ENCODE peak calls at places on chromosomes 11 and 22, in four cellular contexts. W is hepatocyte, Z is GM23338, D is GM23248. M is an unnamed sample.

GRCh38 chr11:118748056-118748455 is 42.9 kb downstream of the DDX6 start:
- DNase-seq in D (no peak), W (peak; percentile 12), Z (no peak), M (no peak)

GRCh38 chr11:47905358-47906059 is 57.4 kb upstream of the NUP160 start:
- DNase-seq in D (no peak), Z (peak; percentile 2), W (no peak), M (no peak)

GRCh38 chr22:34814260-34814659 is 251.7 kb upstream of the ISX start:
- DNase-seq in D (no peak), Z (no peak), W (peak; percentile 21), M (no peak)

GRCh38 chr11:126596474-126596873 is 241.0 kb downstream of the ST3GAL4 start:
- DNase-seq in Z (no peak), D (no peak), W (no peak), M (no peak)

GRCh38 chr11:124481365-124482323 is 36.1 kb upstream of the OR8B8 start:
- DNase-seq in D (peak; percentile 66), Z (peak; percentile 65), W (peak; percentile 62), M (peak; percentile 4)

GRCh38 chr11:128116447-128117240 is 470.7 kb downstream of the ETS1 start:
- DNase-seq in Z (no peak), W (no peak), D (peak; percentile 23), M (no peak)

GRCh38 chr22:47022475-47022874 is 260.0 kb downstream of the TBC1D22A start:
- DNase-seq in Z (no peak), W (no peak), D (no peak), M (no peak)

GRCh38 chr11:16738949-16739262 is 459 bp downstream of the C11orf58 start:
- DNase-seq in Z (no peak), W (no peak), D (no peak), M (no peak)

GRCh38 chr11:117457031-117457785 is 129.6 kb downstream of the CEP164 start:
- DNase-seq in D (no peak), W (no peak), Z (no peak), M (no peak)

GRCh38 chr22:22144858-22145257 is 99.7 kb upstream of the VPREB1 start:
- DNase-seq in W (no peak), D (peak; percentile 11), Z (peak; percentile 36), M (no peak)

GRCh38 chr11:45698777-45699497 is 33.5 kb upstream of the CHST1 start:
- DNase-seq in D (no peak), Z (no peak), W (no peak), M (no peak)

GRCh38 chr11:47184711-47185304 is 1.4 kb downstream of the PACSIN3 start:
- DNase-seq in Z (peak; percentile 17), W (peak; percentile 70), D (no peak), M (peak; percentile 30)

GRCh38 chr11:115298613-115299012 is 205.6 kb downstream of the CADM1 start:
- DNase-seq in Z (no peak), W (no peak), D (no peak), M (no peak)

GRCh38 chr11:75760710-75761493 is 7.7 kb upstream of the DGAT2 start:
- DNase-seq in W (no peak), Z (no peak), D (peak; percentile 91), M (no peak)

GRCh38 chr22:31229402-31230140 is 17.5 kb downstream of the LIMK2 start:
- DNase-seq in W (no peak), D (peak; percentile 51), Z (peak; percentile 18), M (peak; percentile 46)

GRCh38 chr11:67027943-67028542 is 5.1 kb downstream of the SYT12 start:
- DNase-seq in W (no peak), D (no peak), Z (no peak), M (no peak)

GRCh38 chr11:72833083-72833733 is 19.0 kb downstream of the ATG16L2 start:
- DNase-seq in Z (no peak), D (no peak), W (no peak), M (no peak)

GRCh38 chr11:623999-624704 is 603 bp downstream of the CDHR5 start:
- DNase-seq in W (peak; percentile 82), D (peak; percentile 60), Z (no peak), M (no peak)

GRCh38 chr22:23786752-23787599 is at the start of gene SMARCB1:
- DNase-seq in Z (peak; percentile 97), W (peak; percentile 96), D (peak; percentile 99), M (peak; percentile 98)

GRCh38 chr11:10326080-10326964 is 21.4 kb downstream of the ADM start:
- DNase-seq in Z (no peak), D (peak; percentile 43), W (peak; percentile 79), M (no peak)

GRCh38 chr22:43343262-43343988 is at the start of gene SCUBE1:
- DNase-seq in Z (peak; percentile 89), W (peak; percentile 86), D (peak; percentile 65), M (peak; percentile 95)

GRCh38 chr11:59783632-59784090 is 26.9 kb downstream of the MRPL16 start:
- DNase-seq in Z (no peak), W (no peak), D (no peak), M (no peak)

GRCh38 chr11:93843906-93844305 is 6.5 kb downstream of the VSTM5 start:
- DNase-seq in Z (no peak), D (no peak), W (no peak), M (no peak)

GRCh38 chr22:35950262-35950661 is 78.4 kb downstream of the RBFOX2 start:
- DNase-seq in W (no peak), D (no peak), Z (peak; percentile 48), M (no peak)

GRCh38 chr11:45906096-45906682 is 882 bp downstream of the FREY1 start:
- DNase-seq in Z (no peak), W (no peak), D (no peak), M (no peak)

GRCh38 chr11:36376888-36377758 is 81.0 kb downstream of the PRR5L start:
- DNase-seq in W (peak; percentile 55), D (peak; percentile 81), Z (peak; percentile 87), M (peak; percentile 79)

GRCh38 chr11:36374726-36375125 is 78.6 kb downstream of the PRR5L start:
- DNase-seq in Z (no peak), D (no peak), W (no peak), M (no peak)

GRCh38 chr11:36375348-36376314 is 79.5 kb downstream of the PRR5L start:
- DNase-seq in D (peak; percentile 41), W (no peak), Z (peak; percentile 66), M (peak; percentile 19)

GRCh38 chr11:36377759-36378553 is 81.9 kb downstream of the PRR5L start:
- DNase-seq in Z (no peak), D (no peak), W (no peak), M (no peak)

GRCh38 chr11:36376315-36376887 is 80.3 kb downstream of the PRR5L start:
- DNase-seq in Z (peak; percentile 75), D (peak; percentile 60), W (peak; percentile 38), M (peak; percentile 49)
- TF ChIP-seq EZH2phosphoT487 in Z (no peak), D (no peak), W (no peak), M (no peak)

GRCh38 chr11:131408011-131408640 is 37.7 kb downstream of the NTM start:
- DNase-seq in Z (peak; percentile 71), D (peak; percentile 76), W (peak; percentile 70), M (peak; percentile 45)
- TF ChIP-seq EZH2phosphoT487 in Z (no peak), D (no peak), W (no peak), M (no peak)

DNA sequence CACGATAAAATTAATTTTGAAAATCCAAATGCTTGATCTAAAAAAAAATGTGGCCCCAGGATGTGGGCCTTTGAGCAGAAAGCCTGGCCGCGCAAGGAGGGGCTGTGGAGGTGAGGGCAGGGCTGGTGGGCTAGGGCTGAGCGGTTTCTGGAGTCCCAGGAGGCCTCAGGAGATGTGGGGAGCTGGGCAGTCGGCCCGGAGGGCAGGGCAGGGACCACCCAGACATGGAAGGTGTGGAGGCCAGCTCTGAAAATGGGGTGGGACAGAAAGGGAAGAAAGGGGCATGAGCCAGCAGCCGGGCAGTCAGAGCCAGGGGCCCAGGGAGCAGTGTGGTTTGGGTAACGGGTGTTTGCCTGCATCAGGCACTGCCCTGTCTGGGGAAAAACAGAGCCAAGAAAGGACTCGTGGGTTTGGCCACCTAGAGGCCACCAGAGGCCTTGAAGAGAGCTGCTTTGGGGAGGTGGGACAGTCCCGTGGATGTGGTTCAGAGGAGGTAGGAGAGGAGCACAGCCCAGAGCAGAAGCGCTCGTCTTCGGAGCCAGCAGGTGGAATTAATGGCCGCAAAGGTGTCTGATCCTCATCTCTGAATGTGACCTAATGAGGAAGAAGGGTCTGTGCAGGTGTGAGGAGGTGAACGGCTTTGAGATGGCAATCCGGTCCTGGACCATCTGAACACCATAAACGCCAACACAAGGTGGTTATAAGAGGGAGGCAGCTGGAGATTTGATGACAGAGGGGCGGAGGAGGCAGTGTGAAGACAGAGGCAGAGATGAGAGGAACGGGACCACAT is 50.2 kb downstream of the IGF2 start:
- DNase-seq in Z (peak; percentile 43), W (no peak), D (no peak), M (no peak)
- TF ChIP-seq EZH2phosphoT487 in Z (no peak), W (no peak), D (no peak), M (no peak)

DNA sequence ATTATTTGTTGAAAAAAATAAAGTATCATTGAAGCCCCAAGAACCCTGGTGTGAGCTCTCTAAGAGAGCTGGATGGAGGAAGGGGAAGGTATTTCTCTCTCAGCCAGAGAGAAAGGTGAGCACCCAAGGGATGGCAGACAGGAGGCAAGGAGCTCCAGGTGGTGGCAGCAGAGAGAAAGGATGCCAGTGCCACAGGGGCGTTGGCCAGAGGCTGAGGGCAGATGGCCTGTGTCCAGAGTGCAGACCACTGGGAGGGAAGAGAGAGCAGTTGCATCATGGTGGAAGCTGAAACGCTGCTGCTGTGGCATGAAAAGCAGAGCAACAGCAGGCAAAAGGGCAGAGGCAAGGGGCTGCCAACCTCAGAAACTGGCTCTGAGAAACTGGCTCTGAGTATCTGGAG is 8.5 kb downstream of the SPON1 start:
- DNase-seq in D (peak; percentile 25), Z (peak; percentile 59), W (peak; percentile 60), M (peak; percentile 64)
- TF ChIP-seq EZH2phosphoT487 in D (no peak), Z (no peak), W (no peak), M (no peak)

DNA sequence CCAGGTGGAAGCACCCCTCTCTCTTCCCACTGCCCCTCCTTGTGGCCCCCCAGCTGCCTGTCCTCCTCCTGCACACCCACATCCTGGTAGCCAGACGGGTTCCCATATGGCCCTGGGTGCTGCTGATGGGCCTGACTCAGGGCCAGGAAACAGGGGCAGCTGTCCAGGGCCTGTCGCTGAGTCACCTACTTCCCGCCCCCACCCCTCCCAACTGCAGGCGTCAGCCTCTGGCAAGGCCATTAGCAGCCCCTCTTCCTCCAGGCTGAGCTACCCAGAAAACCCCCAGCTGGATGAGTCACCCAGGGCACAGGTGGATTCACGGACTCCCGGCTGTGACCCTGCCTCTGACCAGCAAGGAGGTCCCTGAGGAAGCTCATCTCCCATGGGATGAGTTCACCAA is 6.9 kb upstream of the GAL start:
- DNase-seq in W (peak; percentile 72), D (peak; percentile 84), Z (peak; percentile 44), M (peak; percentile 83)
- TF ChIP-seq EZH2phosphoT487 in W (no peak), D (no peak), Z (no peak), M (no peak)

GRCh38 chr11:23797624-23798419 is 699.0 kb upstream of the LUZP2 start:
- DNase-seq in Z (no peak), W (no peak), D (no peak), M (no peak)
- TF ChIP-seq EZH2phosphoT487 in Z (no peak), W (no peak), D (no peak), M (no peak)

DNA sequence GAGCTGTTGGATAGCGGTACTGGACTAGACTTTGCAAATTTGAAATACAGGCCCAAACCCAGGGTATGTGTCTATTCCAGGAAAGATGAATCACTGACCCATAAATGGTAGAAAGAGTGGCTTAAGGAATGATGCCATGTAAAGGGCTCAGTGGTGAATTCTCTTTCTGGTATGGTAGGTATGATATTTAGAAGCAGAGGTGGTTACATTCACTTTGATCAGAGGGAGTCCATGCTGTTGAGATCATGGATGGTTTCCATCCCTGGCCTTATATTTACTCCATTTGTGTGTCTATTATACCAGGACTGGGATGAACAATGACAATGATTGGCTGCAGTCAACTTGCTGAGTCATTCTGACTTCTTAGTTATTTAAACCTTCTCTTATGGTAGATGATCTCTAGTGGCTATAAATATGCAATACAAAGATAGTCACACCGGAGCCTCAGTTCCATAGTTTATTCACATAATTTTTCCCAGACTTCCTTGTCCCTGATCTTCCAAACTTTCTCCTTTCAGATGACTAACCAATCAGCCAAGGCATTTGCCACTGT is 419.8 kb upstream of the LRRC4C start:
- DNase-seq in W (no peak), D (peak; percentile 6), Z (no peak), M (no peak)
- TF ChIP-seq EZH2phosphoT487 in W (no peak), D (no peak), Z (no peak), M (no peak)

M was measured in SK-N-SH.